ENCODE peak calls at places on chromosomes 7 and 10, in five cellular contexts. One of them, this sample, is unnamed.

GRCh38 chr7:134520130-134520529 is 7.2 kb upstream of the AKR1B10 start:
- DNase-seq in right atrium auricular region: no peak
- DNase-seq in AG09309: no peak
- DNase-seq in fibroblast of lung: no peak
- DNase-seq in Calu3: no peak
- DNase-seq in this sample: no peak

GRCh38 chr10:63720689-63721088 is 199.5 kb downstream of the REEP3 start:
- DNase-seq in right atrium auricular region: no peak
- DNase-seq in AG09309: no peak
- DNase-seq in fibroblast of lung: no peak
- DNase-seq in Calu3: no peak
- DNase-seq in this sample: no peak

GRCh38 chr7:142407939-142408573 is 150.2 kb upstream of the PRSS58 start:
- DNase-seq in right atrium auricular region: no peak
- DNase-seq in AG09309: no peak
- DNase-seq in fibroblast of lung: no peak
- DNase-seq in Calu3: no peak
- DNase-seq in this sample: no peak

GRCh38 chr10:132915411-132915810 is 27.0 kb downstream of the CFAP46 start:
- DNase-seq in right atrium auricular region: no peak
- DNase-seq in AG09309: no peak
- DNase-seq in fibroblast of lung: no peak
- DNase-seq in Calu3: no peak
- DNase-seq in this sample: no peak

GRCh38 chr10:78414380-78414779 is 380.7 kb downstream of the RPS24 start:
- DNase-seq in right atrium auricular region: peak
- DNase-seq in AG09309: no peak
- DNase-seq in fibroblast of lung: no peak
- DNase-seq in Calu3: no peak
- DNase-seq in this sample: no peak

GRCh38 chr10:80100861-80101695 is 22.6 kb downstream of the TMEM254 start:
- DNase-seq in right atrium auricular region: no peak
- DNase-seq in AG09309: no peak
- DNase-seq in fibroblast of lung: no peak
- DNase-seq in Calu3: peak
- DNase-seq in this sample: peak

GRCh38 chr10:121436630-121437311 is 161.5 kb downstream of the FGFR2 start:
- DNase-seq in right atrium auricular region: no peak
- DNase-seq in AG09309: no peak
- DNase-seq in fibroblast of lung: no peak
- DNase-seq in Calu3: no peak
- DNase-seq in this sample: no peak

GRCh38 chr10:69901623-69902505 is 100.2 kb downstream of the COL13A1 start:
- DNase-seq in right atrium auricular region: peak
- DNase-seq in AG09309: peak
- DNase-seq in fibroblast of lung: peak
- DNase-seq in Calu3: peak
- DNase-seq in this sample: peak

GRCh38 chr10:49613882-49614241 is at the start of gene CHAT:
- DNase-seq in right atrium auricular region: no peak
- DNase-seq in AG09309: no peak
- DNase-seq in fibroblast of lung: no peak
- DNase-seq in Calu3: no peak
- DNase-seq in this sample: no peak

GRCh38 chr7:15813448-15813847 is 127.0 kb upstream of the MEOX2 start:
- DNase-seq in right atrium auricular region: no peak
- DNase-seq in AG09309: no peak
- DNase-seq in fibroblast of lung: no peak
- DNase-seq in Calu3: no peak
- DNase-seq in this sample: no peak

GRCh38 chr10:120494313-120494710 is 37.3 kb downstream of the PLPP4 start:
- DNase-seq in right atrium auricular region: peak
- DNase-seq in AG09309: no peak
- DNase-seq in fibroblast of lung: no peak
- DNase-seq in Calu3: no peak
- DNase-seq in this sample: no peak

GRCh38 chr7:122212754-122213153 is 68.7 kb upstream of the AASS start:
- DNase-seq in right atrium auricular region: no peak
- DNase-seq in AG09309: no peak
- DNase-seq in fibroblast of lung: no peak
- DNase-seq in Calu3: no peak
- DNase-seq in this sample: no peak

GRCh38 chr10:77315511-77316129 is 322.0 kb downstream of the KCNMA1 start:
- DNase-seq in right atrium auricular region: no peak
- DNase-seq in AG09309: no peak
- DNase-seq in fibroblast of lung: no peak
- DNase-seq in Calu3: no peak
- DNase-seq in this sample: no peak

GRCh38 chr7:70588610-70589009 is 543.3 kb upstream of the GALNT17 start:
- DNase-seq in right atrium auricular region: no peak
- DNase-seq in AG09309: no peak
- DNase-seq in fibroblast of lung: no peak
- DNase-seq in Calu3: no peak
- DNase-seq in this sample: no peak

GRCh38 chr10:33150904-33151303 is 183.6 kb downstream of the NRP1 start:
- DNase-seq in right atrium auricular region: no peak
- DNase-seq in AG09309: no peak
- DNase-seq in fibroblast of lung: no peak
- DNase-seq in Calu3: no peak
- DNase-seq in this sample: no peak

GRCh38 chr7:30472771-30473392 is 5.7 kb downstream of the NOD1 start:
- DNase-seq in right atrium auricular region: peak
- DNase-seq in AG09309: peak
- DNase-seq in fibroblast of lung: peak
- DNase-seq in Calu3: no peak
- DNase-seq in this sample: no peak

GRCh38 chr10:90484518-90484917 is 373.3 kb downstream of the HTR7 start:
- DNase-seq in right atrium auricular region: no peak
- DNase-seq in AG09309: no peak
- DNase-seq in fibroblast of lung: no peak
- DNase-seq in Calu3: no peak
- DNase-seq in this sample: peak

GRCh38 chr7:155815332-155816191 is 3.3 kb upstream of the SHH start:
- DNase-seq in right atrium auricular region: no peak
- DNase-seq in AG09309: no peak
- DNase-seq in fibroblast of lung: peak
- DNase-seq in Calu3: peak
- DNase-seq in this sample: peak

DNA sequence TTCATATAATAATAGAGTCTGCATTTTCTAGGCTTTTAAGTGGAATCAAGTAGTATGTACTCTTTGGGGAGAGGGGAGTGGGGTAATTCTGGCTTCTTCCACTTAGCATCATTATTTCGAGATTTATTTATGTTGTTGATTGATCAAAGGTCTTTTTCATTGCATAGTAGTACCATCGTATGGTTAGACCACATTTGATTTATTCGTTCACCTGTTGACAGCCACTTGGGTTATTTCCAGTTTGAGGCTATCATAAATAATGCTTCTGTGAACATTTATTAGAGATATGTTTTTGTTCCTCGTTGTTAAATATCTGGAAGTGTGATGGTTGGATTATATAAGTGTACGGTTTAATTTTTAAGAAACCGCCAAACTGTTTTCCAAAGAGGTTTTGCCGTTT is 52.8 kb downstream of the AHCYL2 start:
- DNase-seq in right atrium auricular region: no peak
- DNase-seq in AG09309: no peak
- DNase-seq in fibroblast of lung: no peak
- DNase-seq in Calu3: no peak
- DNase-seq in this sample: no peak
- TF ChIP-seq CTCF in right atrium auricular region: no peak
- TF ChIP-seq CTCF in AG09309: no peak
- TF ChIP-seq CTCF in fibroblast of lung: no peak
- TF ChIP-seq CTCF in Calu3: no peak
- TF ChIP-seq CTCF in this sample: no peak

GRCh38 chr7:112510743-112511110 is 29.9 kb downstream of the LSMEM1 start:
- DNase-seq in right atrium auricular region: no peak
- DNase-seq in AG09309: no peak
- DNase-seq in fibroblast of lung: no peak
- DNase-seq in Calu3: no peak
- DNase-seq in this sample: no peak

GRCh38 chr7:112520787-112521186 is 40.0 kb downstream of the LSMEM1 start:
- DNase-seq in right atrium auricular region: no peak
- DNase-seq in AG09309: no peak
- DNase-seq in fibroblast of lung: no peak
- DNase-seq in Calu3: no peak
- DNase-seq in this sample: no peak

GRCh38 chr7:112517487-112517886 is 36.7 kb downstream of the LSMEM1 start:
- DNase-seq in right atrium auricular region: no peak
- DNase-seq in AG09309: no peak
- DNase-seq in fibroblast of lung: no peak
- DNase-seq in Calu3: no peak
- DNase-seq in this sample: no peak

GRCh38 chr7:112511451-112512220 is 30.8 kb downstream of the LSMEM1 start:
- DNase-seq in right atrium auricular region: no peak
- DNase-seq in AG09309: no peak
- DNase-seq in fibroblast of lung: no peak
- DNase-seq in Calu3: no peak
- DNase-seq in this sample: no peak

GRCh38 chr7:112515989-112516388 is 35.2 kb downstream of the LSMEM1 start:
- DNase-seq in right atrium auricular region: no peak
- DNase-seq in AG09309: no peak
- DNase-seq in fibroblast of lung: no peak
- DNase-seq in Calu3: no peak
- DNase-seq in this sample: no peak
- TF ChIP-seq CTCF in right atrium auricular region: no peak
- TF ChIP-seq CTCF in AG09309: peak
- TF ChIP-seq CTCF in fibroblast of lung: no peak
- TF ChIP-seq CTCF in Calu3: no peak
- TF ChIP-seq CTCF in this sample: no peak

DNA sequence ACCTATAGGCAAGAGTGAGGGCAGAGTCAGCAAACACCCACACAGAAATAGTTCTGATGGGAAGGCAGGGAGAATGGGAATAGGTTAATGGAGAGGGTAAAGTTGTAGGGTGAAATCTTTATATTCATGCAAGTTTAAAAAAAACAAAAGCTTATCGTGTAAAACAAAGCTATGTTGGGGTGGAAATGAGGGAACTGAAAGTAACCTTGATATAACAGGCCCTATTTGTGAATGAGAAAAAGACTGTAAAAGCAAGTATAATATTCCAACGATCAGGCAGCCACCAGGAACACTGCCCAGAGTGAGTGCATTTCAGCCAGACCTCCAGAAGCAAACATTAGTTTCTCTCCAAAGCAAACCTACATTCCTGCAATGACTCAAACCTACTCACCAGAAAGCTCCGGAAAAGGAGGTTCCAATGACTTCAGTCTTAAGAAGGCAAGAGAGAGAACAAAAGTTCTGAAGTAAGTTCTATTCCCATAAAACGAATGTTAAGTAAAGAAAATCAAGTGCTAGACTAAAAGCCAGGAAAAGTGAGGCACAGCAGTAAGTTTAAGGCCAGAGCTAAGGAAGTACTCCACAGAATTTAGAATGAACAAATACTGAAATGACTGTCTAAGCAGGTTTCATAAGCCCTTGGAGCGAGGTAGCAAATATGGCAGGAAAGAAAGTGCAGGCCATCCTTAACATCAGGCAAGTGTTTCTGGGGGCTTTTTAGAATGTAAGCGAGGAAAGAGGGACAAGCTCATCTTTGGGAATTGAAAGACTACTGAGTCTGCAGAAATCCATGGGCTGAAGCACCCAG is 493.2 kb downstream of the XPNPEP1 start:
- DNase-seq in right atrium auricular region: no peak
- DNase-seq in AG09309: no peak
- DNase-seq in fibroblast of lung: peak
- DNase-seq in Calu3: no peak
- DNase-seq in this sample: no peak
- TF ChIP-seq CTCF in right atrium auricular region: no peak
- TF ChIP-seq CTCF in AG09309: no peak
- TF ChIP-seq CTCF in fibroblast of lung: no peak
- TF ChIP-seq CTCF in Calu3: no peak
- TF ChIP-seq CTCF in this sample: no peak

DNA sequence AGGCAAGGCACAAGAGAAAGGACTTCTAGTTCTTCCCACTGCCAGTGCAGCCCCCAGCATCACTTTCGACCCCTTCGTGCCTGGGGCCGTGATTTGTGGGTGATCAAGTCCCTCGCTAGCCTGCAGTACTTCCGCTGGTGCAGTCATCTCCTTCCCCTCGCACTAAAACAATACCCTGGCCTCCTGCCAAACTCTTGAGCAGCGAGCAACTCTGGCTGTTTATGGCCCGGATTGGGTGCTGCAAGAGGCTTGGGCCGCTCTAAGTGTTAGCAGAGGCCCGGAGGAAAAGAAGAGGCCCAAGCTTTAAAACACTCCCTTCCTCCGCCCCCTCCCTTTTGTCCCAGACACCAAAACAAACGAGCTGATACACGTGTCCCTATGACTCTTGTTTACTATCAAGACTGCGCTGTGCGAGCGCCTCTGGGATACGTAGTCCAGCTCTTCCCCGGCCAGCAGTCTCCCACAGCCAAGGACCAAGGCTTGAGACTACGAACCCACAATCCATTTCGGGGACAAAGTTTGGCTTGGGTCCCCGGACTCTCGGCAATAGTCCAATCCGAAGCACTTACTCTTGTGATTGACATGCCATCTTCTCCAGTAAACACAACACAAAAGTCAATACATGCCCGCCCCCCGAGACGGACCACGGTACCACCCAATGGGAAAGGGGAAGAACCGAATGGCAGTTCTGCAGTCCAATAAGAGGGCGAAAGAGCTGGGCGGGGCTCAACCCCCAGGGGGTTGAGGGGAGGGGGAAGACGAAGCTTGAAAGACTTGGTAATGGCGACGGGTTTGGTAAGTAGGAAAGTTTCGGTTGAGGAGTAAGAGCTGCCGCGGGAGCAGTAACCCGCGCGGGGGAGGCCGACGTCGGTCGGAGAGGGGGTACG is at the start of gene HBP1:
- DNase-seq in right atrium auricular region: peak
- DNase-seq in AG09309: peak
- DNase-seq in fibroblast of lung: peak
- DNase-seq in Calu3: peak
- DNase-seq in this sample: peak
- TF ChIP-seq CTCF in right atrium auricular region: no peak
- TF ChIP-seq CTCF in AG09309: no peak
- TF ChIP-seq CTCF in fibroblast of lung: no peak
- TF ChIP-seq CTCF in Calu3: no peak
- TF ChIP-seq CTCF in this sample: no peak

GRCh38 chr7:93172683-93173082 is 24.5 kb upstream of the SAMD9L start:
- DNase-seq in right atrium auricular region: no peak
- DNase-seq in AG09309: no peak
- DNase-seq in fibroblast of lung: no peak
- DNase-seq in Calu3: no peak
- DNase-seq in this sample: no peak

GRCh38 chr7:93176961-93177580 is 28.9 kb upstream of the SAMD9L start:
- DNase-seq in right atrium auricular region: no peak
- DNase-seq in AG09309: no peak
- DNase-seq in fibroblast of lung: no peak
- DNase-seq in Calu3: no peak
- DNase-seq in this sample: no peak

GRCh38 chr7:93175219-93175618 is 27.0 kb upstream of the SAMD9L start:
- DNase-seq in right atrium auricular region: no peak
- DNase-seq in AG09309: no peak
- DNase-seq in fibroblast of lung: no peak
- DNase-seq in Calu3: no peak
- DNase-seq in this sample: no peak

GRCh38 chr7:93179173-93179572 is 31.0 kb upstream of the SAMD9L start:
- DNase-seq in right atrium auricular region: no peak
- DNase-seq in AG09309: no peak
- DNase-seq in fibroblast of lung: no peak
- DNase-seq in Calu3: no peak
- DNase-seq in this sample: no peak

GRCh38 chr7:93178213-93178612 is 30.0 kb upstream of the SAMD9L start:
- DNase-seq in right atrium auricular region: no peak
- DNase-seq in AG09309: no peak
- DNase-seq in fibroblast of lung: no peak
- DNase-seq in Calu3: no peak
- DNase-seq in this sample: peak
- TF ChIP-seq CTCF in right atrium auricular region: peak
- TF ChIP-seq CTCF in AG09309: no peak
- TF ChIP-seq CTCF in fibroblast of lung: peak
- TF ChIP-seq CTCF in Calu3: no peak
- TF ChIP-seq CTCF in this sample: peak

This sample was measured in RWPE1.